ENCODE peak calls at places on chromosomes 11 and 22, in four cellular contexts. One of them, this sample, is unnamed. For H3K4me1, the result is how much of the 10 kb centered on the place peaks cover.

GRCh38 chr11:70482529-70482917 is 84.2 kb downstream of the CTTN start:
- DNase-seq in mesendoderm: no peak
- DNase-seq in H1: no peak
- DNase-seq in H9: no peak
- DNase-seq in this sample: peak

GRCh38 chr22:37008365-37008764 is 10.9 kb downstream of the TST start:
- DNase-seq in H9: no peak
- DNase-seq in H1: no peak
- DNase-seq in mesendoderm: no peak
- DNase-seq in this sample: no peak

GRCh38 chr11:2509481-2510001 is 64.7 kb downstream of the KCNQ1 start:
- DNase-seq in mesendoderm: no peak
- DNase-seq in H1: no peak
- DNase-seq in H9: peak
- DNase-seq in this sample: no peak

GRCh38 chr11:86515297-86516094 is 140.8 kb downstream of the CCDC81 start:
- DNase-seq in mesendoderm: peak
- DNase-seq in H1: no peak
- DNase-seq in H9: no peak
- DNase-seq in this sample: peak

GRCh38 chr22:19719055-19719482 is 4.3 kb upstream of the GP1BB start:
- DNase-seq in mesendoderm: no peak
- DNase-seq in H1: no peak
- DNase-seq in H9: no peak
- DNase-seq in this sample: no peak

GRCh38 chr11:20042025-20042639 is 118.1 kb downstream of the DBX1 start:
- DNase-seq in H1: no peak
- DNase-seq in mesendoderm: no peak
- DNase-seq in H9: no peak
- DNase-seq in this sample: peak

GRCh38 chr11:2891901-2892214 is 6.3 kb upstream of the CDKN1C start:
- DNase-seq in H9: no peak
- DNase-seq in H1: no peak
- DNase-seq in mesendoderm: no peak
- DNase-seq in this sample: peak

GRCh38 chr11:78338138-78338537 is 79.5 kb downstream of the GAB2 start:
- DNase-seq in mesendoderm: no peak
- DNase-seq in H9: no peak
- DNase-seq in H1: no peak
- DNase-seq in this sample: no peak

GRCh38 chr22:17108256-17109112 is 12.7 kb downstream of the TMEM121B start:
- DNase-seq in H1: no peak
- DNase-seq in H9: no peak
- DNase-seq in mesendoderm: no peak
- DNase-seq in this sample: no peak

GRCh38 chr11:12238420-12238819 is 128.0 kb downstream of the MICAL2 start:
- DNase-seq in H9: no peak
- DNase-seq in mesendoderm: no peak
- DNase-seq in H1: no peak
- DNase-seq in this sample: no peak

GRCh38 chr11:17240780-17241179 is 33.0 kb upstream of the PIK3C2A start:
- DNase-seq in H1: no peak
- DNase-seq in mesendoderm: no peak
- DNase-seq in H9: no peak
- DNase-seq in this sample: no peak

GRCh38 chr11:36360318-36360717 is 64.2 kb downstream of the PRR5L start:
- DNase-seq in H1: no peak
- DNase-seq in H9: no peak
- DNase-seq in mesendoderm: no peak
- DNase-seq in this sample: no peak

GRCh38 chr11:86743223-86744118 is 56.9 kb upstream of the PRSS23 start:
- DNase-seq in mesendoderm: peak
- DNase-seq in H9: no peak
- DNase-seq in H1: no peak
- DNase-seq in this sample: peak

GRCh38 chr11:111351374-111352081 is 27.5 kb downstream of the POU2AF1 start:
- DNase-seq in mesendoderm: no peak
- DNase-seq in H9: no peak
- DNase-seq in H1: no peak
- DNase-seq in this sample: no peak

GRCh38 chr11:16891964-16892363 is 122.2 kb downstream of the PLEKHA7 start:
- DNase-seq in H9: no peak
- DNase-seq in H1: no peak
- DNase-seq in mesendoderm: no peak
- DNase-seq in this sample: peak

GRCh38 chr22:20211997-20212753 is 55.9 kb downstream of the RTN4R start:
- DNase-seq in H9: no peak
- DNase-seq in mesendoderm: no peak
- DNase-seq in H1: no peak
- DNase-seq in this sample: peak

GRCh38 chr11:67015048-67015447 is 7.9 kb upstream of the SYT12 start:
- DNase-seq in H9: no peak
- DNase-seq in mesendoderm: no peak
- DNase-seq in H1: no peak
- DNase-seq in this sample: no peak

GRCh38 chr11:128180446-128181089 is 406.8 kb downstream of the ETS1 start:
- DNase-seq in H9: no peak
- DNase-seq in mesendoderm: no peak
- DNase-seq in H1: no peak
- DNase-seq in this sample: peak

GRCh38 chr11:69249086-69249640 is 44.8 kb upstream of the MYEOV start:
- DNase-seq in H1: no peak
- DNase-seq in mesendoderm: no peak
- DNase-seq in H9: peak
- DNase-seq in this sample: no peak
- H3K4ac ChIP-seq in H1: peak
- H3K4ac ChIP-seq in mesendoderm: no peak
- H3K4ac ChIP-seq in H9: no peak
- H3K4ac ChIP-seq in this sample: no peak

GRCh38 chr11:59212744-59213573 is at the start of gene MPEG1:
- DNase-seq in mesendoderm: no peak
- DNase-seq in H1: no peak
- DNase-seq in H9: no peak
- DNase-seq in this sample: no peak

GRCh38 chr11:59207988-59208432 is 4.7 kb downstream of the MPEG1 start:
- DNase-seq in H9: no peak
- DNase-seq in mesendoderm: peak
- DNase-seq in H1: no peak
- DNase-seq in this sample: peak

GRCh38 chr11:59214141-59214893 is 1.6 kb upstream of the MPEG1 start:
- DNase-seq in H9: no peak
- DNase-seq in H1: no peak
- DNase-seq in mesendoderm: no peak
- DNase-seq in this sample: no peak

GRCh38 chr11:59208956-59209355 is 3.8 kb downstream of the MPEG1 start:
- DNase-seq in mesendoderm: no peak
- DNase-seq in H9: no peak
- DNase-seq in H1: no peak
- DNase-seq in this sample: peak

GRCh38 chr11:59212222-59212621 is 505 bp downstream of the MPEG1 start:
- DNase-seq in H1: no peak
- DNase-seq in H9: no peak
- DNase-seq in mesendoderm: no peak
- DNase-seq in this sample: no peak
- H3K4me1 ChIP-seq in H1: under half
- H3K4me1 ChIP-seq in H9: under half
- H3K4me1 ChIP-seq in mesendoderm: under half
- H3K4me1 ChIP-seq in this sample: under half

DNA sequence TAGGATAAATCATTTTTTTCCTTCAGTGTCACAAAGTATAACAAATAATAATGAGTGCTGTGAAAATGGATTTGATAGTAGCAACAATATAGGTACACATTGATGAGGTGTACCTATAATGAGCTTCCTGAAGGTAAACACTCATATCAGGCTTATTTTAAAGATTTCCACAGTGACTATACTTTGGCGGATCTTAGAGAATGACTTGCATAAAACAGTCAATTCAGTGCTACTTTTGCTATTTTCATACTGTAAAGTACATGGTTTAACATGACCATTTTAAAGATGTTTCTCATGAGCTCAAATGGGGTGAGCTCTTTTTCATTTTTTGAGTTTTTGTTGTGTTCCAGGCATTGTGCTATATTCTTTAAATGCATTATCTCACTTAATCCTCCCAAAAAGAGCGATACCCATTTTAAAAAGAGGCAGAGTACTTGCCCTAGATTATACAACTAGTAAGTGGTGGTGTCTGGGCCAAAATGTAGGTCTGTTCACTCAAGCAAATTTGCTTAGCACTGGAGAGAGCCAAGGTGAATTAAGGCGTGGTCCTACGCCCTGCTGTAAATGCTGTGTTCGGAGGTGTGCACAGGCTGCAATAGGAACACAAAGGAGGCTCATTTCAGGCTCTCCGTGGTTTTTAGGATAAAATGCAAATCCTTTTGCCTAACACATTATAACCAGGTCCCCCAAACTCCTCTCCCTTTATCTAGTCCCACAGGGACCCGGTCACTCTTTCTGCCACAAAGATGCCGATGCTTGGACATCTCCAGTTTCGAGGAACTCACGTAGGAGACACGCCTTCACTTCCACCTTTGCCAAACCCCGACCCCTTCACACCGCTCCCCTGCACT is 617 bp upstream of the ALKBH3 start:
- DNase-seq in H9: no peak
- DNase-seq in mesendoderm: no peak
- DNase-seq in H1: no peak
- DNase-seq in this sample: no peak
- H3K4ac ChIP-seq in H9: no peak
- H3K4ac ChIP-seq in mesendoderm: no peak
- H3K4ac ChIP-seq in H1: no peak
- H3K4ac ChIP-seq in this sample: peak

GRCh38 chr11:72778535-72779494 is 15.0 kb downstream of the STARD10 start:
- DNase-seq in H1: no peak
- DNase-seq in mesendoderm: no peak
- DNase-seq in H9: no peak
- DNase-seq in this sample: no peak
- H3K4me1 ChIP-seq in H1: under half
- H3K4me1 ChIP-seq in mesendoderm: under half
- H3K4me1 ChIP-seq in H9: under half
- H3K4me1 ChIP-seq in this sample: under half

DNA sequence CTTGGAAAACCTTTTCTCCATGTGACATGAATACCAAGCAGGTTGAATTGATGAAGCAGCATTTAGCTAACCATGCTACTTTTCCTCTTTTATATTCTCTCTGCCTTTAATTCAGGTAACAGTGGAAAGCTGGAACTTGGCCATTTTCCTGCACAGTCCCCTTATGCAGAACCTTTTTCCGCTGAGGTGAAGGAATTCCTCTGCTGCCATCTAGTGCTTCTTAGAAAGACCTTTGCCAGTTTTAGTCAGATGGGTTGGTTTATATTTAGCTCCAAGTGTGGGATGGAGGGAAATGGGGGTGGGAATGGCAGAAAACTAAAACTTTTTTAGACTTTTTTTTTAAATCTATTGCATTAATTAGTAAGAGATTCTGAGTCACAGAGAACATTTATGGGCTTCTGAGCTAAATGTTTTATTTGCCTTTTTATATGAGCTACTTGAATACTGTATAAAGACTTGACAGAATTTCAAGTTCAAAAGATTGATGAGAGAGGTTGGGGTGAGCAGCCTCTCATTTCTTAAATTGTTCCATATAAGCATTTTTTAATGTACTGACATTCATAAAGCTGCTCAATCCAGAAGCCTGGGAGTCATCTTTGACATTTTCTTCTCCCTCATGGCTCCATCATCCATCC is 153.9 kb upstream of the ZC3H12C start:
- DNase-seq in H1: no peak
- DNase-seq in H9: no peak
- DNase-seq in mesendoderm: peak
- DNase-seq in this sample: peak
- H3K4ac ChIP-seq in H1: no peak
- H3K4ac ChIP-seq in H9: no peak
- H3K4ac ChIP-seq in mesendoderm: no peak
- H3K4ac ChIP-seq in this sample: no peak

DNA sequence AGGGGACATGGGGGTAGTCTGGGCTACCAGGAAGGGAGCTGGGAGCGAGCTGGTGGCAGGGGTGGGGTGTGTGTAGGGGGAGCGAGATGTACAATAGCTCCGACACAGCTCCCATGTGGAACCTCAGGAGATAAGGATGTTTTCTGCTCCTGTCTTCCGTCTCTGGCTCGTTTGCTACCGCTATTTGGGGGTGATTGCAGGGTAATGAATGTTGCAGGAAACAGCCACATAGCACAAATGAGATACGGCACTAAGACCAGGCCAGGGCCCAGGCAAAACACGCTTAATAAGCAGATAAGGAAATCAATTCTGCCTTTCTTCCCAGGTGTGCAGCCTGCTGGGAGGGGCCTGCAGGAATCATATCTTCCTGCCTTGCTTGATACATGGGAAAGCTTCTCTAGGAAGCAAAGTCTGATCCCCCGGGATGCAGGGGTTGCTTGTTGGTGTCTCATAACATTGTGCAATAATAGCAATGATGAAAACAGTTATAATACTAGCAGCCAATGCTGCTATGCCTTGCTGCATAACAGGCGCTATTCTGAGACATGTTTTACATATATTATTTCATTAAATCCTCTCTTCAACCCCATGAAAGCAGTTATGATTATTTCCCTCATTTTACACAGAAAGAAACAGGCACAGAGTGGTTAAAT is 158.7 kb downstream of the ST3GAL4 start:
- DNase-seq in mesendoderm: peak
- DNase-seq in H1: no peak
- DNase-seq in H9: no peak
- DNase-seq in this sample: no peak
- H3K4me1 ChIP-seq in mesendoderm: under half
- H3K4me1 ChIP-seq in H1: under half
- H3K4me1 ChIP-seq in H9: under half
- H3K4me1 ChIP-seq in this sample: under half

GRCh38 chr11:65496304-65497140 is 2.3 kb upstream of the MALAT1 start:
- DNase-seq in H1: no peak
- DNase-seq in H9: no peak
- DNase-seq in mesendoderm: no peak
- DNase-seq in this sample: peak

GRCh38 chr11:65498042-65498726 is 661 bp upstream of the MALAT1 start:
- DNase-seq in H9: no peak
- DNase-seq in mesendoderm: peak
- DNase-seq in H1: peak
- DNase-seq in this sample: peak

GRCh38 chr11:65498977-65499712 is at the start of gene MALAT1:
- DNase-seq in H9: peak
- DNase-seq in H1: peak
- DNase-seq in mesendoderm: peak
- DNase-seq in this sample: peak

GRCh38 chr11:65498727-65498976 is 193 bp upstream of the MALAT1 start:
- DNase-seq in H1: no peak
- DNase-seq in mesendoderm: no peak
- DNase-seq in H9: no peak
- DNase-seq in this sample: no peak

GRCh38 chr11:65497141-65498041 is 1.5 kb upstream of the MALAT1 start:
- DNase-seq in H1: peak
- DNase-seq in mesendoderm: peak
- DNase-seq in H9: peak
- DNase-seq in this sample: peak
- H3K4ac ChIP-seq in H1: peak
- H3K4ac ChIP-seq in mesendoderm: peak
- H3K4ac ChIP-seq in H9: peak
- H3K4ac ChIP-seq in this sample: peak

This sample was measured in IMR-90.